ENCODE peak calls at places on chromosomes 2 and 18, in nine cellular contexts. One of them, this sample, is unnamed.

GRCh38 chr2:233063269-233063975 is 3.3 kb downstream of the INPP5D start:
- DNase-seq in CD8-positive, alpha-beta memory T cell: no peak
- DNase-seq in kidney: no peak
- DNase-seq in IMR-90: no peak
- DNase-seq in iPS DF 6.9: no peak
- DNase-seq in SK-N-SH: no peak
- DNase-seq in HepG2: peak; percentile 96
- DNase-seq in psoas muscle: no peak
- DNase-seq in PC-3: no peak
- DNase-seq in this sample: no peak

GRCh38 chr2:79935771-79936657 is 368.5 kb downstream of the LRRTM1 start:
- DNase-seq in PC-3: peak; percentile 58
- DNase-seq in CD8-positive, alpha-beta memory T cell: no peak
- DNase-seq in IMR-90: peak; percentile 84
- DNase-seq in kidney: no peak
- DNase-seq in HepG2: peak; percentile 67
- DNase-seq in SK-N-SH: peak; percentile 48
- DNase-seq in iPS DF 6.9: peak; percentile 48
- DNase-seq in psoas muscle: no peak
- DNase-seq in this sample: no peak

GRCh38 chr2:234444888-234445287 is 52.0 kb downstream of the ARL4C start:
- DNase-seq in kidney: no peak
- DNase-seq in psoas muscle: peak; percentile 23
- DNase-seq in IMR-90: peak; percentile 98
- DNase-seq in PC-3: no peak
- DNase-seq in HepG2: no peak
- DNase-seq in iPS DF 6.9: no peak
- DNase-seq in CD8-positive, alpha-beta memory T cell: no peak
- DNase-seq in SK-N-SH: no peak
- DNase-seq in this sample: peak; percentile 31

GRCh38 chr2:224958873-224959272 is 83.4 kb downstream of the DOCK10 start:
- DNase-seq in CD8-positive, alpha-beta memory T cell: no peak
- DNase-seq in IMR-90: no peak
- DNase-seq in kidney: no peak
- DNase-seq in psoas muscle: no peak
- DNase-seq in HepG2: no peak
- DNase-seq in PC-3: no peak
- DNase-seq in iPS DF 6.9: no peak
- DNase-seq in SK-N-SH: no peak
- DNase-seq in this sample: no peak

GRCh38 chr2:98985905-98986666 is 50.1 kb upstream of the CRACDL start:
- DNase-seq in SK-N-SH: no peak
- DNase-seq in PC-3: no peak
- DNase-seq in HepG2: no peak
- DNase-seq in psoas muscle: no peak
- DNase-seq in IMR-90: no peak
- DNase-seq in kidney: no peak
- DNase-seq in CD8-positive, alpha-beta memory T cell: no peak
- DNase-seq in iPS DF 6.9: no peak
- DNase-seq in this sample: no peak

GRCh38 chr2:157480182-157480961 is 36.5 kb upstream of the CYTIP start:
- DNase-seq in kidney: peak; percentile 57
- DNase-seq in SK-N-SH: no peak
- DNase-seq in CD8-positive, alpha-beta memory T cell: no peak
- DNase-seq in psoas muscle: peak; percentile 77
- DNase-seq in IMR-90: peak; percentile 24
- DNase-seq in HepG2: no peak
- DNase-seq in iPS DF 6.9: no peak
- DNase-seq in PC-3: no peak
- DNase-seq in this sample: no peak

GRCh38 chr2:219507555-219508443 is 6.5 kb upstream of the ASIC4 start:
- DNase-seq in PC-3: no peak
- DNase-seq in kidney: no peak
- DNase-seq in IMR-90: no peak
- DNase-seq in psoas muscle: no peak
- DNase-seq in iPS DF 6.9: no peak
- DNase-seq in CD8-positive, alpha-beta memory T cell: no peak
- DNase-seq in SK-N-SH: peak; percentile 84
- DNase-seq in HepG2: no peak
- DNase-seq in this sample: no peak

GRCh38 chr18:8730080-8730827 is 24.9 kb downstream of the MTCL1 start:
- DNase-seq in kidney: no peak
- DNase-seq in iPS DF 6.9: no peak
- DNase-seq in SK-N-SH: peak; percentile 58
- DNase-seq in PC-3: peak; percentile 96
- DNase-seq in CD8-positive, alpha-beta memory T cell: no peak
- DNase-seq in psoas muscle: peak; percentile 49
- DNase-seq in HepG2: peak; percentile 91
- DNase-seq in IMR-90: peak; percentile 94
- DNase-seq in this sample: no peak

GRCh38 chr18:34222025-34222395 is 2.7 kb downstream of the NOL4 start:
- DNase-seq in kidney: no peak
- DNase-seq in HepG2: no peak
- DNase-seq in CD8-positive, alpha-beta memory T cell: no peak
- DNase-seq in PC-3: no peak
- DNase-seq in SK-N-SH: peak; percentile 41
- DNase-seq in iPS DF 6.9: no peak
- DNase-seq in psoas muscle: no peak
- DNase-seq in IMR-90: no peak
- DNase-seq in this sample: no peak

GRCh38 chr2:45964226-45964841 is 312.9 kb downstream of the PRKCE start:
- DNase-seq in iPS DF 6.9: no peak
- DNase-seq in SK-N-SH: peak; percentile 78
- DNase-seq in kidney: peak; percentile 93
- DNase-seq in CD8-positive, alpha-beta memory T cell: no peak
- DNase-seq in IMR-90: peak; percentile 90
- DNase-seq in psoas muscle: peak; percentile 78
- DNase-seq in HepG2: peak; percentile 47
- DNase-seq in PC-3: peak; percentile 100
- DNase-seq in this sample: no peak

GRCh38 chr2:203688798-203689197 is 17.6 kb upstream of the CD28 start:
- DNase-seq in PC-3: no peak
- DNase-seq in CD8-positive, alpha-beta memory T cell: no peak
- DNase-seq in iPS DF 6.9: no peak
- DNase-seq in kidney: peak; percentile 78
- DNase-seq in HepG2: no peak
- DNase-seq in IMR-90: peak; percentile 78
- DNase-seq in psoas muscle: peak; percentile 67
- DNase-seq in SK-N-SH: no peak
- DNase-seq in this sample: no peak

GRCh38 chr2:227597993-227598392 is 700 bp upstream of the SCYGR2 start:
- DNase-seq in iPS DF 6.9: no peak
- DNase-seq in SK-N-SH: no peak
- DNase-seq in IMR-90: no peak
- DNase-seq in PC-3: peak; percentile 42
- DNase-seq in HepG2: peak; percentile 18
- DNase-seq in psoas muscle: no peak
- DNase-seq in kidney: no peak
- DNase-seq in CD8-positive, alpha-beta memory T cell: no peak
- DNase-seq in this sample: no peak

GRCh38 chr2:218437969-218438368 is 19.0 kb downstream of the VIL1 start:
- DNase-seq in psoas muscle: no peak
- DNase-seq in SK-N-SH: no peak
- DNase-seq in kidney: no peak
- DNase-seq in IMR-90: no peak
- DNase-seq in PC-3: no peak
- DNase-seq in CD8-positive, alpha-beta memory T cell: no peak
- DNase-seq in iPS DF 6.9: no peak
- DNase-seq in HepG2: no peak
- DNase-seq in this sample: no peak

GRCh38 chr2:60710707-60711106 is 45.4 kb upstream of the PAPOLG start:
- DNase-seq in IMR-90: peak; percentile 11
- DNase-seq in CD8-positive, alpha-beta memory T cell: no peak
- DNase-seq in iPS DF 6.9: no peak
- DNase-seq in PC-3: no peak
- DNase-seq in psoas muscle: no peak
- DNase-seq in HepG2: no peak
- DNase-seq in SK-N-SH: no peak
- DNase-seq in kidney: no peak
- DNase-seq in this sample: no peak

DNA sequence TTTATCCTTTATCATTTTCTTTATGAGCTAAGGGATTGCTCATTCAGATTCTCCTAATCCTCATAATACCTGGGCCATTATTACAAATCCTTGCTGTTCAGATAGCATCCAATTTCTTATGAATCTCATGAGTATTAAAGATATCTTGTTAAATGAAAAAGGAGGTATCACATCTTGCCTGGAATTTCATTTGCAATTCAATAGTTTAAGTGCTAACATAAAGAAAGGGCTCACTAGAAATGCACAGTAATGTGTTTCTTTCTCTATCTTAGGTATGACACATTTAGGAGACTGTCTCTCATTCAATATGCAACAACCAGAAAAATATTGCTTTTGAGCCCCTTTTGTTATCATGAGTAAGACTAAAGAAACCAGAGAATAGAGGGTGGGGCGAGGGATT is 918.5 kb downstream of the CBLN2 start:
- DNase-seq in kidney: no peak
- DNase-seq in IMR-90: no peak
- DNase-seq in HepG2: no peak
- DNase-seq in PC-3: no peak
- DNase-seq in iPS DF 6.9: no peak
- DNase-seq in CD8-positive, alpha-beta memory T cell: no peak
- DNase-seq in SK-N-SH: no peak
- DNase-seq in psoas muscle: no peak
- DNase-seq in this sample: no peak
- H3K9me3 ChIP-seq in kidney: no peaks in the 10 kb centered on the region
- H3K9me3 ChIP-seq in IMR-90: peaks cover 5% of the 10 kb centered on the region
- H3K9me3 ChIP-seq in HepG2: peaks cover 4% of the 10 kb centered on the region
- H3K9me3 ChIP-seq in PC-3: no peaks in the 10 kb centered on the region
- H3K9me3 ChIP-seq in iPS DF 6.9: no peaks in the 10 kb centered on the region
- H3K9me3 ChIP-seq in CD8-positive, alpha-beta memory T cell: no peaks in the 10 kb centered on the region
- H3K9me3 ChIP-seq in SK-N-SH: no peaks in the 10 kb centered on the region
- H3K9me3 ChIP-seq in psoas muscle: no peaks in the 10 kb centered on the region
- H3K9me3 ChIP-seq in this sample: no peaks in the 10 kb centered on the region

GRCh38 chr2:65491381-65491903 is 59.0 kb upstream of the SPRED2 start:
- DNase-seq in IMR-90: no peak
- DNase-seq in SK-N-SH: no peak
- DNase-seq in psoas muscle: no peak
- DNase-seq in iPS DF 6.9: no peak
- DNase-seq in CD8-positive, alpha-beta memory T cell: no peak
- DNase-seq in kidney: no peak
- DNase-seq in PC-3: peak; percentile 70
- DNase-seq in HepG2: no peak
- DNase-seq in this sample: no peak

GRCh38 chr2:65489269-65489668 is 56.9 kb upstream of the SPRED2 start:
- DNase-seq in IMR-90: no peak
- DNase-seq in HepG2: no peak
- DNase-seq in iPS DF 6.9: no peak
- DNase-seq in CD8-positive, alpha-beta memory T cell: no peak
- DNase-seq in kidney: no peak
- DNase-seq in SK-N-SH: no peak
- DNase-seq in PC-3: no peak
- DNase-seq in psoas muscle: no peak
- DNase-seq in this sample: no peak

GRCh38 chr2:65487404-65487803 is 55.0 kb upstream of the SPRED2 start:
- DNase-seq in SK-N-SH: no peak
- DNase-seq in PC-3: no peak
- DNase-seq in IMR-90: no peak
- DNase-seq in psoas muscle: no peak
- DNase-seq in HepG2: no peak
- DNase-seq in CD8-positive, alpha-beta memory T cell: no peak
- DNase-seq in kidney: no peak
- DNase-seq in iPS DF 6.9: no peak
- DNase-seq in this sample: no peak

GRCh38 chr2:65488527-65488926 is 56.1 kb upstream of the SPRED2 start:
- DNase-seq in kidney: no peak
- DNase-seq in IMR-90: no peak
- DNase-seq in CD8-positive, alpha-beta memory T cell: no peak
- DNase-seq in SK-N-SH: no peak
- DNase-seq in iPS DF 6.9: no peak
- DNase-seq in HepG2: no peak
- DNase-seq in PC-3: no peak
- DNase-seq in psoas muscle: no peak
- DNase-seq in this sample: no peak

GRCh38 chr2:65490222-65490621 is 57.8 kb upstream of the SPRED2 start:
- DNase-seq in IMR-90: no peak
- DNase-seq in kidney: no peak
- DNase-seq in CD8-positive, alpha-beta memory T cell: no peak
- DNase-seq in HepG2: no peak
- DNase-seq in iPS DF 6.9: no peak
- DNase-seq in psoas muscle: no peak
- DNase-seq in PC-3: no peak
- DNase-seq in SK-N-SH: no peak
- DNase-seq in this sample: no peak
- H3K9me3 ChIP-seq in IMR-90: peaks cover 12% of the 10 kb centered on the region
- H3K9me3 ChIP-seq in kidney: no peaks in the 10 kb centered on the region
- H3K9me3 ChIP-seq in CD8-positive, alpha-beta memory T cell: no peaks in the 10 kb centered on the region
- H3K9me3 ChIP-seq in HepG2: no peaks in the 10 kb centered on the region
- H3K9me3 ChIP-seq in iPS DF 6.9: no peaks in the 10 kb centered on the region
- H3K9me3 ChIP-seq in psoas muscle: no peaks in the 10 kb centered on the region
- H3K9me3 ChIP-seq in PC-3: peaks cover 9% of the 10 kb centered on the region
- H3K9me3 ChIP-seq in SK-N-SH: no peaks in the 10 kb centered on the region
- H3K9me3 ChIP-seq in this sample: no peaks in the 10 kb centered on the region

GRCh38 chr2:120219291-120219690 is 3.9 kb downstream of the TMEM185B start:
- DNase-seq in iPS DF 6.9: no peak
- DNase-seq in IMR-90: no peak
- DNase-seq in CD8-positive, alpha-beta memory T cell: no peak
- DNase-seq in psoas muscle: no peak
- DNase-seq in PC-3: no peak
- DNase-seq in SK-N-SH: no peak
- DNase-seq in kidney: no peak
- DNase-seq in HepG2: no peak
- DNase-seq in this sample: no peak
- H3K9me3 ChIP-seq in iPS DF 6.9: peaks cover 2% of the 10 kb centered on the region
- H3K9me3 ChIP-seq in IMR-90: peaks cover 7% of the 10 kb centered on the region
- H3K9me3 ChIP-seq in CD8-positive, alpha-beta memory T cell: no peaks in the 10 kb centered on the region
- H3K9me3 ChIP-seq in psoas muscle: peaks cover 5% of the 10 kb centered on the region
- H3K9me3 ChIP-seq in PC-3: no peaks in the 10 kb centered on the region
- H3K9me3 ChIP-seq in SK-N-SH: no peaks in the 10 kb centered on the region
- H3K9me3 ChIP-seq in kidney: no peaks in the 10 kb centered on the region
- H3K9me3 ChIP-seq in HepG2: no peaks in the 10 kb centered on the region
- H3K9me3 ChIP-seq in this sample: no peaks in the 10 kb centered on the region

GRCh38 chr2:170821631-170822291 is 5.1 kb downstream of the GAD1 start:
- DNase-seq in psoas muscle: no peak
- DNase-seq in PC-3: no peak
- DNase-seq in HepG2: no peak
- DNase-seq in iPS DF 6.9: no peak
- DNase-seq in SK-N-SH: no peak
- DNase-seq in kidney: no peak
- DNase-seq in CD8-positive, alpha-beta memory T cell: no peak
- DNase-seq in IMR-90: no peak
- DNase-seq in this sample: no peak

GRCh38 chr2:170820647-170821630 is 4.3 kb downstream of the GAD1 start:
- DNase-seq in IMR-90: no peak
- DNase-seq in CD8-positive, alpha-beta memory T cell: no peak
- DNase-seq in SK-N-SH: no peak
- DNase-seq in iPS DF 6.9: no peak
- DNase-seq in PC-3: no peak
- DNase-seq in kidney: no peak
- DNase-seq in psoas muscle: no peak
- DNase-seq in HepG2: no peak
- DNase-seq in this sample: no peak

GRCh38 chr2:170818294-170819104 is 1.8 kb downstream of the GAD1 start:
- DNase-seq in IMR-90: no peak
- DNase-seq in PC-3: no peak
- DNase-seq in kidney: no peak
- DNase-seq in psoas muscle: no peak
- DNase-seq in SK-N-SH: no peak
- DNase-seq in CD8-positive, alpha-beta memory T cell: no peak
- DNase-seq in HepG2: no peak
- DNase-seq in iPS DF 6.9: no peak
- DNase-seq in this sample: no peak

GRCh38 chr2:170817999-170818293 is 1.3 kb downstream of the GAD1 start:
- DNase-seq in PC-3: no peak
- DNase-seq in kidney: no peak
- DNase-seq in CD8-positive, alpha-beta memory T cell: no peak
- DNase-seq in iPS DF 6.9: no peak
- DNase-seq in psoas muscle: no peak
- DNase-seq in SK-N-SH: peak; percentile 48
- DNase-seq in HepG2: no peak
- DNase-seq in IMR-90: no peak
- DNase-seq in this sample: no peak

GRCh38 chr2:170819941-170820646 is 3.4 kb downstream of the GAD1 start:
- DNase-seq in IMR-90: no peak
- DNase-seq in SK-N-SH: peak; percentile 50
- DNase-seq in kidney: no peak
- DNase-seq in PC-3: no peak
- DNase-seq in psoas muscle: no peak
- DNase-seq in CD8-positive, alpha-beta memory T cell: no peak
- DNase-seq in iPS DF 6.9: no peak
- DNase-seq in HepG2: no peak
- DNase-seq in this sample: no peak
- H3K9me3 ChIP-seq in IMR-90: no peaks in the 10 kb centered on the region
- H3K9me3 ChIP-seq in SK-N-SH: no peaks in the 10 kb centered on the region
- H3K9me3 ChIP-seq in kidney: no peaks in the 10 kb centered on the region
- H3K9me3 ChIP-seq in PC-3: no peaks in the 10 kb centered on the region
- H3K9me3 ChIP-seq in psoas muscle: no peaks in the 10 kb centered on the region
- H3K9me3 ChIP-seq in CD8-positive, alpha-beta memory T cell: no peaks in the 10 kb centered on the region
- H3K9me3 ChIP-seq in iPS DF 6.9: no peaks in the 10 kb centered on the region
- H3K9me3 ChIP-seq in HepG2: no peaks in the 10 kb centered on the region
- H3K9me3 ChIP-seq in this sample: no peaks in the 10 kb centered on the region

This sample was measured in T-helper 17 cell.